ENCODE peak calls at places on chromosomes 3 and 15, in nine cellular contexts. H is tibial nerve; G is neuronal stem cell; J is SK-N-DZ; S is GM20000; V is Ammon's horn; R is frontal cortex; T is GM04503; E is stimulated activated CD8-positive, alpha-beta memory T cell treated with anti-CD3 and anti-CD28 coated beads, Interleukin-4, amount 100 ng/mL, for 4 hours. D is an unnamed sample.

GRCh38 chr15:77944002-77944867 is 133.3 kb downstream of the TBC1D2B start:
- DNase-seq in H (peak), G (peak), J (peak), S (peak), V (peak), R (peak), T (peak), E (no peak), D (peak)

GRCh38 chr15:67148196-67148701 is 82.8 kb downstream of the SMAD3 start:
- DNase-seq in H (no peak), G (no peak), J (no peak), S (no peak), V (no peak), R (no peak), T (peak), E (no peak), D (no peak)

GRCh38 chr3:113747719-113748046 is 848 bp downstream of the ATP6V1A start:
- DNase-seq in H (no peak), G (peak), J (peak), S (peak), V (peak), R (no peak), T (no peak), E (no peak), D (no peak)

GRCh38 chr15:101358895-101359294 is 63.8 kb upstream of the SNRPA1 start:
- DNase-seq in H (no peak), G (no peak), J (no peak), S (no peak), V (peak), R (no peak), T (peak), E (no peak), D (peak)

GRCh38 chr3:100577382-100578008 is 31.9 kb upstream of the ADGRG7 start:
- DNase-seq in H (no peak), G (no peak), J (no peak), S (no peak), V (no peak), R (no peak), T (no peak), E (no peak), D (no peak)

GRCh38 chr3:134094491-134094890 is 64.8 kb upstream of the SLCO2A1 start:
- DNase-seq in H (no peak), G (no peak), J (no peak), S (no peak), V (no peak), R (no peak), T (no peak), E (no peak), D (no peak)

GRCh38 chr3:105700575-105700974 is 168.2 kb downstream of the CBLB start:
- DNase-seq in H (no peak), G (no peak), J (no peak), S (no peak), V (no peak), R (no peak), T (no peak), E (no peak), D (no peak)

GRCh38 chr3:124601189-124601588 is 129.1 kb upstream of the UMPS start:
- DNase-seq in H (no peak), G (no peak), J (no peak), S (no peak), V (no peak), R (no peak), T (no peak), E (no peak), D (no peak)

GRCh38 chr3:14273886-14274517 is 95.4 kb downstream of the LSM3 start:
- DNase-seq in H (no peak), G (no peak), J (no peak), S (no peak), V (no peak), R (no peak), T (no peak), E (no peak), D (no peak)

GRCh38 chr3:127676456-127676855 is 3.7 kb downstream of the ABTB1 start:
- DNase-seq in H (peak), G (no peak), J (no peak), S (no peak), V (no peak), R (no peak), T (no peak), E (no peak), D (no peak)

GRCh38 chr3:145124886-145125285 is 1036.1 kb downstream of the PLOD2 start:
- DNase-seq in H (no peak), G (no peak), J (no peak), S (no peak), V (no peak), R (no peak), T (no peak), E (no peak), D (no peak)

GRCh38 chr3:16332904-16333426 is 68.0 kb downstream of the OXNAD1 start:
- DNase-seq in H (no peak), G (no peak), J (no peak), S (no peak), V (no peak), R (no peak), T (peak), E (no peak), D (no peak)

GRCh38 chr3:36494461-36495109 is 114.3 kb downstream of the STAC start:
- DNase-seq in H (no peak), G (no peak), J (no peak), S (no peak), V (no peak), R (no peak), T (peak), E (no peak), D (no peak)

GRCh38 chr15:34691024-34691423 is 63.8 kb downstream of the GJD2 start:
- DNase-seq in H (no peak), G (no peak), J (no peak), S (no peak), V (no peak), R (no peak), T (no peak), E (no peak), D (no peak)

GRCh38 chr3:41117398-41117870 is 81.9 kb upstream of the CTNNB1 start:
- DNase-seq in H (peak), G (no peak), J (no peak), S (peak), V (peak), R (peak), T (peak), E (peak), D (peak)

GRCh38 chr3:16067837-16068471 is 106.5 kb upstream of the GALNT15 start:
- DNase-seq in H (no peak), G (no peak), J (peak), S (no peak), V (no peak), R (no peak), T (peak), E (no peak), D (no peak)

GRCh38 chr15:44532689-44533088 is 4.3 kb upstream of the EIF3J start:
- DNase-seq in H (no peak), G (no peak), J (no peak), S (no peak), V (no peak), R (no peak), T (no peak), E (no peak), D (no peak)